ENCODE peak calls at places on chromosome 13, in nine cellular contexts. N is lung microvascular endothelial cell, R is left colon, T is nephron progenitor cell, M is midbrain, A is NCI-H1105 treated with DMSO at 0.1 percent for 48 hours, J is HTR-8/SVneo, Q is GM23248, P is amniotic stem cell. B is an unnamed sample.

GRCh38 chr13:21079206-21079605 is 17.8 kb upstream of the LATS2 start:
- DNase-seq in N (peak; percentile 34), R (no peak), T (no peak), M (no peak), A (no peak), J (no peak), Q (no peak), P (no peak), B (no peak)

GRCh38 chr13:114282143-114282685 is 813 bp downstream of the UPF3A start:
- DNase-seq in N (peak; percentile 63), R (peak; percentile 38), T (peak; percentile 57), M (peak; percentile 69), A (no peak), J (peak; percentile 40), Q (peak; percentile 90), P (peak; percentile 30), B (peak; percentile 45)

GRCh38 chr13:72199640-72200039 is 332.6 kb upstream of the DACH1 start:
- DNase-seq in N (no peak), R (no peak), T (no peak), M (no peak), A (no peak), J (no peak), Q (no peak), P (no peak), B (no peak)

GRCh38 chr13:105665284-105665683 is 870.2 kb downstream of the EFNB2 start:
- DNase-seq in N (no peak), R (no peak), T (no peak), M (no peak), A (no peak), J (no peak), Q (no peak), P (peak; percentile 19), B (peak; percentile 82)

GRCh38 chr13:73914119-73914518 is 220.1 kb downstream of the KLF12 start:
- DNase-seq in N (no peak), R (no peak), T (no peak), M (no peak), A (no peak), J (no peak), Q (peak; percentile 70), P (no peak), B (no peak)

GRCh38 chr13:99587893-99588606 is 86.8 kb downstream of the TM9SF2 start:
- DNase-seq in N (no peak), R (no peak), T (no peak), M (no peak), A (no peak), J (no peak), Q (no peak), P (no peak), B (no peak)

GRCh38 chr13:35252536-35253205 is 223.8 kb downstream of the MAB21L1 start:
- DNase-seq in N (no peak), R (no peak), T (no peak), M (no peak), A (no peak), J (no peak), Q (no peak), P (no peak), B (no peak)

GRCh38 chr13:79336971-79337370 is 69.1 kb downstream of the RBM26 start:
- DNase-seq in N (no peak), R (no peak), T (no peak), M (no peak), A (no peak), J (no peak), Q (no peak), P (no peak), B (no peak)

GRCh38 chr13:106847049-106847448 is 279.1 kb upstream of the ARGLU1 start:
- DNase-seq in N (no peak), R (no peak), T (no peak), M (no peak), A (no peak), J (no peak), Q (no peak), P (no peak), B (peak; percentile 9)

GRCh38 chr13:29589234-29589633 is 6.3 kb downstream of the SLC7A1 start:
- DNase-seq in N (no peak), R (no peak), T (peak; percentile 44), M (no peak), A (no peak), J (peak; percentile 25), Q (peak; percentile 70), P (no peak), B (peak; percentile 77)

GRCh38 chr13:103386341-103386740 is 320.1 kb upstream of the SLC10A2 start:
- DNase-seq in N (no peak), R (no peak), T (no peak), M (no peak), A (no peak), J (peak; percentile 13), Q (peak; percentile 0), P (no peak), B (peak; percentile 7)

GRCh38 chr13:93079294-93079693 is 147.3 kb upstream of the GPC6 start:
- DNase-seq in N (no peak), R (no peak), T (no peak), M (no peak), A (peak; percentile 24), J (no peak), Q (peak; percentile 43), P (no peak), B (peak; percentile 1)

GRCh38 chr13:29196409-29197074 is 376.4 kb downstream of the MTUS2 start:
- DNase-seq in N (no peak), R (no peak), T (no peak), M (no peak), A (no peak), J (no peak), Q (no peak), P (no peak), B (no peak)

GRCh38 chr13:83372786-83373185 is 509.5 kb downstream of the SLITRK1 start:
- DNase-seq in N (no peak), R (no peak), T (no peak), M (no peak), A (no peak), J (no peak), Q (peak; percentile 13), P (no peak), B (no peak)

GRCh38 chr13:77056886-77057285 is 29.9 kb upstream of the FBXL3 start:
- DNase-seq in N (no peak), R (no peak), T (no peak), M (no peak), A (no peak), J (no peak), Q (no peak), P (no peak), B (no peak)

GRCh38 chr13:98013241-98013640 is 59.8 kb downstream of the IPO5 start:
- DNase-seq in N (no peak), R (no peak), T (no peak), M (no peak), A (no peak), J (no peak), Q (no peak), P (no peak), B (no peak)

GRCh38 chr13:98173431-98173921 is 3.6 kb downstream of the RNF113B start:
- DNase-seq in N (peak; percentile 76), R (no peak), T (no peak), M (no peak), A (no peak), J (peak; percentile 22), Q (peak; percentile 93), P (peak; percentile 45), B (peak; percentile 96)

GRCh38 chr13:107205318-107206112 is 637.6 kb upstream of the ARGLU1 start:
- DNase-seq in N (peak; percentile 85), R (no peak), T (peak; percentile 87), M (peak; percentile 72), A (peak; percentile 88), J (peak; percentile 36), Q (peak; percentile 73), P (peak; percentile 16), B (peak; percentile 35)

GRCh38 chr13:99288069-99288468 is 19.1 kb downstream of the GPR183 start:
- DNase-seq in N (no peak), R (no peak), T (no peak), M (no peak), A (no peak), J (no peak), Q (no peak), P (no peak), B (no peak)

GRCh38 chr13:79307866-79308298 is 98.2 kb downstream of the RBM26 start:
- DNase-seq in N (no peak), R (no peak), T (no peak), M (no peak), A (no peak), J (no peak), Q (peak; percentile 57), P (no peak), B (peak; percentile 3)

GRCh38 chr13:97978661-97979450 is 25.4 kb downstream of the IPO5 start:
- DNase-seq in N (peak; percentile 74), R (no peak), T (no peak), M (no peak), A (no peak), J (no peak), Q (peak; percentile 64), P (no peak), B (peak; percentile 10)

GRCh38 chr13:110700186-110700585 is 5.7 kb downstream of the CARS2 start:
- DNase-seq in N (no peak), R (no peak), T (no peak), M (no peak), A (no peak), J (no peak), Q (no peak), P (no peak), B (no peak)

GRCh38 chr13:59398127-59398526 is 765.6 kb downstream of the DIAPH3 start:
- DNase-seq in N (no peak), R (no peak), T (no peak), M (no peak), A (no peak), J (no peak), Q (no peak), P (no peak), B (no peak)

GRCh38 chr13:98977568-98978270 is at the start of gene DOCK9:
- DNase-seq in N (peak; percentile 93), R (peak; percentile 42), T (peak; percentile 26), M (peak; percentile 86), A (no peak), J (peak; percentile 32), Q (peak; percentile 71), P (no peak), B (peak; percentile 76)

GRCh38 chr13:21971662-21972635 is 301.1 kb downstream of the FGF9 start:
- DNase-seq in N (no peak), R (no peak), T (no peak), M (no peak), A (no peak), J (no peak), Q (peak; percentile 65), P (no peak), B (no peak)

GRCh38 chr13:27035892-27036235 is 135.7 kb downstream of the USP12 start:
- DNase-seq in N (no peak), R (no peak), T (no peak), M (no peak), A (no peak), J (no peak), Q (no peak), P (no peak), B (no peak)

GRCh38 chr13:98291658-98292057 is 114.6 kb upstream of the RNF113B start:
- DNase-seq in N (no peak), R (no peak), T (no peak), M (peak; percentile 67), A (no peak), J (no peak), Q (no peak), P (no peak), B (no peak)

GRCh38 chr13:107808388-107808787 is 406.9 kb downstream of the LIG4 start:
- DNase-seq in N (no peak), R (no peak), T (no peak), M (no peak), A (no peak), J (no peak), Q (peak; percentile 32), P (no peak), B (no peak)

GRCh38 chr13:110879482-110879881 is 35.4 kb downstream of the ANKRD10 start:
- DNase-seq in N (no peak), R (no peak), T (no peak), M (no peak), A (no peak), J (no peak), Q (no peak), P (no peak), B (no peak)

GRCh38 chr13:73754241-73754640 is 380.0 kb downstream of the KLF12 start:
- DNase-seq in N (no peak), R (no peak), T (no peak), M (no peak), A (no peak), J (no peak), Q (no peak), P (no peak), B (no peak)